ENCODE peak calls at places on chromosomes 4 and X, in eight cellular contexts. W is EL, B is mesothelial cell of epicardium, F is NCI-H1105, O is adrenal gland, Q is GM03348, N is NCI-H345, X is AG04449. C is an unnamed sample.

GRCh38 chr4:55237839-55238238 is 108.2 kb upstream of the SRD5A3 start:
- DNase-seq in W (no peak), N (no peak), X (no peak), O (no peak), B (no peak), Q (no peak), F (no peak), C (no peak)

GRCh38 chr4:166198041-166198440 is 325.0 kb downstream of the TLL1 start:
- DNase-seq in N (no peak), F (no peak), O (no peak), Q (no peak), B (no peak), W (no peak), X (no peak), C (no peak)

GRCh38 chr4:56981795-56982201 is 3.1 kb downstream of the POLR2B start:
- DNase-seq in X (no peak), Q (no peak), F (no peak), W (peak; percentile 57), B (no peak), O (no peak), N (no peak), C (no peak)

GRCh38 chrX:42385730-42386129 is 392.2 kb downstream of the PPP1R2C start:
- DNase-seq in O (no peak), N (no peak), Q (no peak), X (no peak), B (no peak), F (no peak), W (no peak), C (no peak)

GRCh38 chr4:55363618-55364420 is 17.8 kb downstream of the SRD5A3 start:
- DNase-seq in F (no peak), O (peak; percentile 23), W (no peak), N (no peak), Q (no peak), X (no peak), B (no peak), C (no peak)

GRCh38 chr4:82360298-82361177 is 13.3 kb downstream of the HNRNPD start:
- DNase-seq in F (no peak), B (no peak), X (no peak), O (no peak), N (no peak), W (peak; percentile 31), Q (peak; percentile 35), C (no peak)

GRCh38 chrX:153647461-153648357 is 706 bp downstream of the DUSP9 start:
- DNase-seq in F (no peak), W (no peak), N (no peak), O (peak; percentile 3), X (no peak), Q (no peak), B (peak; percentile 36), C (no peak)

GRCh38 chr4:153519677-153520076 is 53.5 kb downstream of the TMEM131L start:
- DNase-seq in F (no peak), X (no peak), O (no peak), B (no peak), Q (no peak), W (no peak), N (no peak), C (no peak)

GRCh38 chr4:139728840-139729239 is 63.2 kb downstream of the MGST2 start:
- DNase-seq in W (no peak), N (peak; percentile 82), F (peak; percentile 84), B (no peak), Q (no peak), X (no peak), O (no peak), C (no peak)

GRCh38 chr4:25861951-25862410 is 807 bp downstream of the SEL1L3 start:
- DNase-seq in F (no peak), Q (peak; percentile 48), B (no peak), O (peak; percentile 31), X (no peak), W (peak; percentile 41), N (peak; percentile 7), C (no peak)

GRCh38 chr4:170134821-170135220 is 45.1 kb upstream of the AADAT start:
- DNase-seq in Q (no peak), N (no peak), W (no peak), X (no peak), F (no peak), O (no peak), B (no peak), C (no peak)

GRCh38 chr4:37389967-37390580 is 145.5 kb downstream of the NWD2 start:
- DNase-seq in N (peak; percentile 67), O (peak; percentile 9), B (no peak), W (peak; percentile 45), F (peak; percentile 18), X (no peak), Q (peak; percentile 51), C (no peak)

GRCh38 chr4:61200195-61200990 is at the start of gene ADGRL3:
- DNase-seq in N (peak; percentile 70), Q (peak; percentile 44), B (peak; percentile 74), O (peak; percentile 44), X (no peak), F (peak; percentile 43), W (peak; percentile 19), C (no peak)

GRCh38 chrX:11470231-11470630 is 177.0 kb downstream of the AMELX start:
- DNase-seq in F (peak; percentile 1), X (peak; percentile 82), O (no peak), W (peak; percentile 79), B (no peak), N (no peak), Q (peak; percentile 13), C (no peak)

GRCh38 chrX:124103966-124104365 is 142.5 kb downstream of the STAG2 start:
- DNase-seq in X (no peak), O (no peak), B (no peak), Q (no peak), W (no peak), N (no peak), F (no peak), C (no peak)

GRCh38 chr4:185119927-185120630 is 23.0 kb upstream of the SLC25A4 start:
- DNase-seq in F (no peak), B (no peak), O (no peak), Q (no peak), W (no peak), X (no peak), N (no peak), C (no peak)

C was measured in CD4-positive, alpha-beta T cell.